ENCODE peak calls at places on chromosome 5, in five cellular contexts. M is Calu3, F is hepatocyte, I is PC-3, T is Right ventricle myocardium superior. Y is an unnamed sample.
A peak's percentile ranks its signal among the peaks of the same experiment; 100 is the strongest.

GRCh38 chr5:134088291-134088690 is 26.2 kb upstream of the TCF7 start:
- DNase-seq in F (no peak), I (no peak), T (no peak), M (no peak), Y (no peak)

GRCh38 chr5:132815454-132815853 is 2.4 kb downstream of the SOWAHA start:
- DNase-seq in F (no peak), I (peak; percentile 7), M (no peak), T (no peak), Y (no peak)

GRCh38 chr5:20514145-20514544 is 526.1 kb upstream of the CDH18 start:
- DNase-seq in M (no peak), T (no peak), F (no peak), I (peak; percentile 62), Y (no peak)

GRCh38 chr5:14444988-14445387 is 136.6 kb upstream of the OTULINL start:
- DNase-seq in T (no peak), F (no peak), I (peak; percentile 84), M (no peak), Y (no peak)

GRCh38 chr5:141753971-141754713 is 72.1 kb upstream of the ARAP3 start:
- DNase-seq in T (no peak), I (peak; percentile 63), F (peak; percentile 54), M (peak; percentile 63), Y (no peak)

GRCh38 chr5:168409601-168410458 is 76.4 kb upstream of the RARS1 start:
- DNase-seq in F (no peak), M (no peak), T (no peak), I (peak; percentile 62), Y (no peak)

GRCh38 chr5:139027150-139027549 is 152.0 kb upstream of the LRRTM2 start:
- DNase-seq in I (no peak), T (no peak), M (no peak), F (no peak), Y (no peak)

GRCh38 chr5:156694556-156694955 is 155.5 kb upstream of the PPP1R2B start:
- DNase-seq in I (no peak), F (no peak), M (no peak), T (no peak), Y (no peak)

GRCh38 chr5:20570486-20570885 is 582.5 kb upstream of the CDH18 start:
- DNase-seq in I (peak; percentile 23), F (no peak), T (no peak), M (no peak), Y (no peak)

GRCh38 chr5:102958481-102959011 is 161.4 kb downstream of the GIN1 start:
- DNase-seq in M (no peak), I (peak; percentile 66), F (peak; percentile 7), T (no peak), Y (no peak)

GRCh38 chr5:127203818-127204217 is 86.8 kb upstream of the MEGF10 start:
- DNase-seq in T (no peak), M (peak; percentile 26), I (peak; percentile 79), F (no peak), Y (no peak)

GRCh38 chr5:25028994-25029393 is 384.2 kb upstream of the CDH10 start:
- DNase-seq in T (no peak), I (no peak), M (no peak), F (peak; percentile 10), Y (peak; percentile 13)

GRCh38 chr5:51811883-51812282 is 428.6 kb downstream of the ISL1 start:
- DNase-seq in I (peak; percentile 6), M (no peak), F (peak; percentile 8), T (no peak), Y (no peak)

GRCh38 chr5:167565555-167565954 is 725.9 kb upstream of the WWC1 start:
- DNase-seq in M (no peak), T (no peak), F (peak; percentile 9), I (peak; percentile 24), Y (no peak)

GRCh38 chr5:133785182-133785581 is 172.8 kb upstream of the FSTL4 start:
- DNase-seq in F (no peak), M (no peak), T (no peak), I (peak; percentile 2), Y (no peak)

GRCh38 chr5:108381034-108381954 is 604 bp downstream of the FBXL17 start:
- DNase-seq in F (peak; percentile 86), I (peak; percentile 64), M (peak; percentile 81), T (peak; percentile 92), Y (peak; percentile 85)

GRCh38 chr5:80090884-80091166 is 55.7 kb downstream of the THBS4 start:
- DNase-seq in T (no peak), M (no peak), F (no peak), I (no peak), Y (no peak)

GRCh38 chr5:180330810-180331646 is 22.1 kb downstream of the GFPT2 start:
- DNase-seq in M (peak; percentile 39), T (peak; percentile 67), I (peak; percentile 95), F (peak; percentile 78), Y (peak; percentile 59)

GRCh38 chr5:127961764-127962148 is 121.8 kb upstream of the SLC12A2 start:
- DNase-seq in M (no peak), F (no peak), I (no peak), T (no peak), Y (no peak)

GRCh38 chr5:77218263-77218662 is 7.8 kb downstream of the PDE8B start:
- DNase-seq in M (no peak), I (peak; percentile 29), F (peak; percentile 20), T (no peak), Y (no peak)

GRCh38 chr5:146118325-146118724 is 12.9 kb upstream of the PLAC8L1 start:
- DNase-seq in F (no peak), T (no peak), I (no peak), M (no peak), Y (no peak)

GRCh38 chr5:150674376-150674821 is 13.3 kb downstream of the MYOZ3 start:
- DNase-seq in T (peak; percentile 80), I (no peak), M (no peak), F (no peak), Y (peak; percentile 67)

Y was measured in left ventricle myocardium inferior.